ENCODE peak calls at places on chromosomes 12 and 14, in ten cellular contexts. One of them, this sample, is unnamed.

GRCh38 chr14:89378119-89378518 is 38.9 kb downstream of the FOXN3 start:
- DNase-seq in RPMI7951: peak; percentile 22
- DNase-seq in GM06990: no peak
- DNase-seq in NCI-H2081: no peak
- DNase-seq in NCI-H1694: no peak
- DNase-seq in T-helper 17 cell: no peak
- DNase-seq in Right ventricle myocardium inferior: no peak
- DNase-seq in activated CD8-positive, alpha-beta memory T cell treated with anti-CD3 and anti-CD28 coated beads for 24 hours: no peak
- DNase-seq in ureter: no peak
- DNase-seq in left cardiac atrium: no peak
- DNase-seq in this sample: peak; percentile 78

GRCh38 chr14:99050309-99050708 is 221.7 kb downstream of the BCL11B start:
- DNase-seq in RPMI7951: no peak
- DNase-seq in GM06990: no peak
- DNase-seq in NCI-H2081: no peak
- DNase-seq in NCI-H1694: no peak
- DNase-seq in T-helper 17 cell: no peak
- DNase-seq in Right ventricle myocardium inferior: no peak
- DNase-seq in activated CD8-positive, alpha-beta memory T cell treated with anti-CD3 and anti-CD28 coated beads for 24 hours: no peak
- DNase-seq in ureter: no peak
- DNase-seq in left cardiac atrium: no peak
- DNase-seq in this sample: no peak

GRCh38 chr12:107670999-107671643 is 14.5 kb upstream of the PWP1 start:
- DNase-seq in RPMI7951: no peak
- DNase-seq in GM06990: peak; percentile 34
- DNase-seq in NCI-H2081: no peak
- DNase-seq in NCI-H1694: no peak
- DNase-seq in T-helper 17 cell: peak; percentile 9
- DNase-seq in Right ventricle myocardium inferior: no peak
- DNase-seq in activated CD8-positive, alpha-beta memory T cell treated with anti-CD3 and anti-CD28 coated beads for 24 hours: no peak
- DNase-seq in ureter: no peak
- DNase-seq in left cardiac atrium: no peak
- DNase-seq in this sample: peak; percentile 57

GRCh38 chr14:49483266-49483665 is 102.9 kb downstream of the RPS29 start:
- DNase-seq in RPMI7951: no peak
- DNase-seq in GM06990: no peak
- DNase-seq in NCI-H2081: no peak
- DNase-seq in NCI-H1694: no peak
- DNase-seq in T-helper 17 cell: no peak
- DNase-seq in Right ventricle myocardium inferior: no peak
- DNase-seq in activated CD8-positive, alpha-beta memory T cell treated with anti-CD3 and anti-CD28 coated beads for 24 hours: no peak
- DNase-seq in ureter: no peak
- DNase-seq in left cardiac atrium: no peak
- DNase-seq in this sample: no peak

GRCh38 chr14:78401866-78402265 is 231.7 kb downstream of the NRXN3 start:
- DNase-seq in RPMI7951: no peak
- DNase-seq in GM06990: no peak
- DNase-seq in NCI-H2081: peak; percentile 7
- DNase-seq in NCI-H1694: no peak
- DNase-seq in T-helper 17 cell: no peak
- DNase-seq in Right ventricle myocardium inferior: no peak
- DNase-seq in activated CD8-positive, alpha-beta memory T cell treated with anti-CD3 and anti-CD28 coated beads for 24 hours: no peak
- DNase-seq in ureter: no peak
- DNase-seq in left cardiac atrium: no peak
- DNase-seq in this sample: peak; percentile 11

GRCh38 chr14:91796622-91797347 is 64.9 kb upstream of the CATSPERB start:
- DNase-seq in RPMI7951: no peak
- DNase-seq in GM06990: no peak
- DNase-seq in NCI-H2081: no peak
- DNase-seq in NCI-H1694: no peak
- DNase-seq in T-helper 17 cell: no peak
- DNase-seq in Right ventricle myocardium inferior: no peak
- DNase-seq in activated CD8-positive, alpha-beta memory T cell treated with anti-CD3 and anti-CD28 coated beads for 24 hours: no peak
- DNase-seq in ureter: no peak
- DNase-seq in left cardiac atrium: no peak
- DNase-seq in this sample: peak; percentile 2

GRCh38 chr14:99323603-99324185 is 51.7 kb upstream of the BCL11B start:
- DNase-seq in RPMI7951: no peak
- DNase-seq in GM06990: no peak
- DNase-seq in NCI-H2081: no peak
- DNase-seq in NCI-H1694: no peak
- DNase-seq in T-helper 17 cell: no peak
- DNase-seq in Right ventricle myocardium inferior: no peak
- DNase-seq in activated CD8-positive, alpha-beta memory T cell treated with anti-CD3 and anti-CD28 coated beads for 24 hours: no peak
- DNase-seq in ureter: no peak
- DNase-seq in left cardiac atrium: no peak
- DNase-seq in this sample: no peak

GRCh38 chr12:94829552-94829951 is 173.9 kb downstream of the NDUFA12 start:
- DNase-seq in RPMI7951: no peak
- DNase-seq in GM06990: no peak
- DNase-seq in NCI-H2081: no peak
- DNase-seq in NCI-H1694: no peak
- DNase-seq in T-helper 17 cell: no peak
- DNase-seq in Right ventricle myocardium inferior: no peak
- DNase-seq in activated CD8-positive, alpha-beta memory T cell treated with anti-CD3 and anti-CD28 coated beads for 24 hours: no peak
- DNase-seq in ureter: no peak
- DNase-seq in left cardiac atrium: no peak
- DNase-seq in this sample: no peak

GRCh38 chr12:5166976-5167375 is 123.3 kb downstream of the KCNA5 start:
- DNase-seq in RPMI7951: peak; percentile 99
- DNase-seq in GM06990: no peak
- DNase-seq in NCI-H2081: no peak
- DNase-seq in NCI-H1694: no peak
- DNase-seq in T-helper 17 cell: no peak
- DNase-seq in Right ventricle myocardium inferior: no peak
- DNase-seq in activated CD8-positive, alpha-beta memory T cell treated with anti-CD3 and anti-CD28 coated beads for 24 hours: no peak
- DNase-seq in ureter: no peak
- DNase-seq in left cardiac atrium: no peak
- DNase-seq in this sample: peak; percentile 99

GRCh38 chr14:51872396-51872795 is 12.0 kb downstream of the GNG2 start:
- DNase-seq in RPMI7951: peak; percentile 10
- DNase-seq in GM06990: no peak
- DNase-seq in NCI-H2081: peak; percentile 47
- DNase-seq in NCI-H1694: no peak
- DNase-seq in T-helper 17 cell: no peak
- DNase-seq in Right ventricle myocardium inferior: no peak
- DNase-seq in activated CD8-positive, alpha-beta memory T cell treated with anti-CD3 and anti-CD28 coated beads for 24 hours: no peak
- DNase-seq in ureter: no peak
- DNase-seq in left cardiac atrium: no peak
- DNase-seq in this sample: no peak

GRCh38 chr12:117152793-117153775 is 37.2 kb downstream of the FBXO21 start:
- DNase-seq in RPMI7951: no peak
- DNase-seq in GM06990: peak; percentile 37
- DNase-seq in NCI-H2081: no peak
- DNase-seq in NCI-H1694: no peak
- DNase-seq in T-helper 17 cell: no peak
- DNase-seq in Right ventricle myocardium inferior: no peak
- DNase-seq in activated CD8-positive, alpha-beta memory T cell treated with anti-CD3 and anti-CD28 coated beads for 24 hours: no peak
- DNase-seq in ureter: no peak
- DNase-seq in left cardiac atrium: no peak
- DNase-seq in this sample: no peak

GRCh38 chr12:78385541-78385940 is 479.0 kb upstream of the SYT1 start:
- DNase-seq in RPMI7951: peak; percentile 78
- DNase-seq in GM06990: no peak
- DNase-seq in NCI-H2081: no peak
- DNase-seq in NCI-H1694: no peak
- DNase-seq in T-helper 17 cell: no peak
- DNase-seq in Right ventricle myocardium inferior: no peak
- DNase-seq in activated CD8-positive, alpha-beta memory T cell treated with anti-CD3 and anti-CD28 coated beads for 24 hours: no peak
- DNase-seq in ureter: no peak
- DNase-seq in left cardiac atrium: no peak
- DNase-seq in this sample: no peak

GRCh38 chr12:6533653-6534157 is 612 bp upstream of the GAPDH start:
- DNase-seq in RPMI7951: peak; percentile 89
- DNase-seq in GM06990: peak; percentile 87
- DNase-seq in NCI-H2081: peak; percentile 94
- DNase-seq in NCI-H1694: peak; percentile 91
- DNase-seq in T-helper 17 cell: no peak
- DNase-seq in Right ventricle myocardium inferior: peak; percentile 86
- DNase-seq in activated CD8-positive, alpha-beta memory T cell treated with anti-CD3 and anti-CD28 coated beads for 24 hours: peak; percentile 91
- DNase-seq in ureter: peak; percentile 86
- DNase-seq in left cardiac atrium: peak; percentile 77
- DNase-seq in this sample: peak; percentile 90

GRCh38 chr12:109432842-109433304 is 44.2 kb downstream of the KCTD10 start:
- DNase-seq in RPMI7951: peak; percentile 67
- DNase-seq in GM06990: peak; percentile 71
- DNase-seq in NCI-H2081: peak; percentile 82
- DNase-seq in NCI-H1694: peak; percentile 57
- DNase-seq in T-helper 17 cell: peak; percentile 69
- DNase-seq in Right ventricle myocardium inferior: peak; percentile 92
- DNase-seq in activated CD8-positive, alpha-beta memory T cell treated with anti-CD3 and anti-CD28 coated beads for 24 hours: peak; percentile 89
- DNase-seq in ureter: peak; percentile 87
- DNase-seq in left cardiac atrium: peak; percentile 83
- DNase-seq in this sample: peak; percentile 87

GRCh38 chr14:68544150-68544892 is 248.5 kb downstream of the ZFP36L1 start:
- DNase-seq in RPMI7951: peak; percentile 98
- DNase-seq in GM06990: no peak
- DNase-seq in NCI-H2081: no peak
- DNase-seq in NCI-H1694: no peak
- DNase-seq in T-helper 17 cell: no peak
- DNase-seq in Right ventricle myocardium inferior: no peak
- DNase-seq in activated CD8-positive, alpha-beta memory T cell treated with anti-CD3 and anti-CD28 coated beads for 24 hours: no peak
- DNase-seq in ureter: peak; percentile 89
- DNase-seq in left cardiac atrium: peak; percentile 79
- DNase-seq in this sample: peak; percentile 94

GRCh38 chr14:94110552-94111181 is at the start of gene IFI27:
- DNase-seq in RPMI7951: peak; percentile 41
- DNase-seq in GM06990: no peak
- DNase-seq in NCI-H2081: no peak
- DNase-seq in NCI-H1694: no peak
- DNase-seq in T-helper 17 cell: no peak
- DNase-seq in Right ventricle myocardium inferior: no peak
- DNase-seq in activated CD8-positive, alpha-beta memory T cell treated with anti-CD3 and anti-CD28 coated beads for 24 hours: no peak
- DNase-seq in ureter: peak; percentile 53
- DNase-seq in left cardiac atrium: peak; percentile 81
- DNase-seq in this sample: peak; percentile 86

GRCh38 chr12:121467638-121468403 is 67.9 kb downstream of the RNF34 start:
- DNase-seq in RPMI7951: no peak
- DNase-seq in GM06990: no peak
- DNase-seq in NCI-H2081: no peak
- DNase-seq in NCI-H1694: no peak
- DNase-seq in T-helper 17 cell: no peak
- DNase-seq in Right ventricle myocardium inferior: no peak
- DNase-seq in activated CD8-positive, alpha-beta memory T cell treated with anti-CD3 and anti-CD28 coated beads for 24 hours: no peak
- DNase-seq in ureter: peak; percentile 62
- DNase-seq in left cardiac atrium: peak; percentile 59
- DNase-seq in this sample: peak; percentile 49

GRCh38 chr12:22266101-22266500 is 68.4 kb downstream of the ST8SIA1 start:
- DNase-seq in RPMI7951: no peak
- DNase-seq in GM06990: no peak
- DNase-seq in NCI-H2081: no peak
- DNase-seq in NCI-H1694: no peak
- DNase-seq in T-helper 17 cell: no peak
- DNase-seq in Right ventricle myocardium inferior: no peak
- DNase-seq in activated CD8-positive, alpha-beta memory T cell treated with anti-CD3 and anti-CD28 coated beads for 24 hours: no peak
- DNase-seq in ureter: no peak
- DNase-seq in left cardiac atrium: no peak
- DNase-seq in this sample: no peak

GRCh38 chr12:29700761-29701481 is 82.8 kb downstream of the TMTC1 start:
- DNase-seq in RPMI7951: no peak
- DNase-seq in GM06990: no peak
- DNase-seq in NCI-H2081: no peak
- DNase-seq in NCI-H1694: no peak
- DNase-seq in T-helper 17 cell: no peak
- DNase-seq in Right ventricle myocardium inferior: no peak
- DNase-seq in activated CD8-positive, alpha-beta memory T cell treated with anti-CD3 and anti-CD28 coated beads for 24 hours: no peak
- DNase-seq in ureter: no peak
- DNase-seq in left cardiac atrium: no peak
- DNase-seq in this sample: no peak

GRCh38 chr12:45727301-45727993 is 2.1 kb upstream of the ARID2 start:
- DNase-seq in RPMI7951: peak; percentile 97
- DNase-seq in GM06990: peak; percentile 95
- DNase-seq in NCI-H2081: peak; percentile 98
- DNase-seq in NCI-H1694: peak; percentile 75
- DNase-seq in T-helper 17 cell: peak; percentile 82
- DNase-seq in Right ventricle myocardium inferior: peak; percentile 97
- DNase-seq in activated CD8-positive, alpha-beta memory T cell treated with anti-CD3 and anti-CD28 coated beads for 24 hours: peak; percentile 91
- DNase-seq in ureter: peak; percentile 96
- DNase-seq in left cardiac atrium: peak; percentile 95
- DNase-seq in this sample: peak; percentile 98

GRCh38 chr14:71521736-71522135 is 410.5 kb upstream of the RGS6 start:
- DNase-seq in RPMI7951: no peak
- DNase-seq in GM06990: no peak
- DNase-seq in NCI-H2081: no peak
- DNase-seq in NCI-H1694: no peak
- DNase-seq in T-helper 17 cell: no peak
- DNase-seq in Right ventricle myocardium inferior: no peak
- DNase-seq in activated CD8-positive, alpha-beta memory T cell treated with anti-CD3 and anti-CD28 coated beads for 24 hours: no peak
- DNase-seq in ureter: no peak
- DNase-seq in left cardiac atrium: no peak
- DNase-seq in this sample: no peak

GRCh38 chr12:5428332-5429221 is 3.3 kb upstream of the NTF3 start:
- DNase-seq in RPMI7951: peak; percentile 60
- DNase-seq in GM06990: no peak
- DNase-seq in NCI-H2081: peak; percentile 67
- DNase-seq in NCI-H1694: peak; percentile 39
- DNase-seq in T-helper 17 cell: no peak
- DNase-seq in Right ventricle myocardium inferior: no peak
- DNase-seq in activated CD8-positive, alpha-beta memory T cell treated with anti-CD3 and anti-CD28 coated beads for 24 hours: no peak
- DNase-seq in ureter: no peak
- DNase-seq in left cardiac atrium: no peak
- DNase-seq in this sample: peak; percentile 57

GRCh38 chr12:98533723-98534251 is 18.4 kb downstream of the TMPO start:
- DNase-seq in RPMI7951: no peak
- DNase-seq in GM06990: no peak
- DNase-seq in NCI-H2081: no peak
- DNase-seq in NCI-H1694: no peak
- DNase-seq in T-helper 17 cell: no peak
- DNase-seq in Right ventricle myocardium inferior: no peak
- DNase-seq in activated CD8-positive, alpha-beta memory T cell treated with anti-CD3 and anti-CD28 coated beads for 24 hours: no peak
- DNase-seq in ureter: no peak
- DNase-seq in left cardiac atrium: no peak
- DNase-seq in this sample: no peak

This sample was measured in Daoy.